ENCODE peak calls at places on chromosomes 6 and 20, in five cellular contexts. U is GM10248, S is ovary, J is upper lobe of right lung, C is neural crest cell. G is an unnamed sample.

GRCh38 chr6:30687659-30688431 is 1.4 kb upstream of the PPP1R18 start:
- DNase-seq in U (no peak), S (peak), J (no peak), C (no peak), G (no peak)

GRCh38 chr20:47418061-47418616 is 61.6 kb upstream of the ZMYND8 start:
- DNase-seq in U (no peak), S (no peak), J (no peak), C (no peak), G (no peak)

GRCh38 chr6:118326712-118327111 is 221.4 kb upstream of the PLN start:
- DNase-seq in U (no peak), S (no peak), J (no peak), C (no peak), G (no peak)

GRCh38 chr6:35017461-35018183 is 123.5 kb downstream of the TCP11 start:
- DNase-seq in U (no peak), S (peak), J (peak), C (no peak), G (no peak)

GRCh38 chr6:3530515-3530914 is 73.7 kb upstream of the SLC22A23 start:
- DNase-seq in U (no peak), S (no peak), J (no peak), C (no peak), G (no peak)

GRCh38 chr6:145310116-145310515 is 425.2 kb downstream of the EPM2A start:
- DNase-seq in U (no peak), S (no peak), J (no peak), C (no peak), G (peak)

GRCh38 chr6:48069280-48069679 is 41.7 kb downstream of the PTCHD4 start:
- DNase-seq in U (no peak), S (no peak), J (peak), C (no peak), G (no peak)

GRCh38 chr20:4962257-4962855 is 39.0 kb downstream of the SLC23A2 start:
- DNase-seq in U (no peak), S (no peak), J (no peak), C (no peak), G (no peak)

GRCh38 chr20:62487564-62488086 is 11.8 kb upstream of the GATA5 start:
- DNase-seq in U (no peak), S (no peak), J (no peak), C (no peak), G (no peak)

GRCh38 chr6:8075704-8076103 is 11.5 kb upstream of the BLOC1S5 start:
- DNase-seq in U (no peak), S (no peak), J (no peak), C (no peak), G (no peak)

GRCh38 chr6:154302111-154302752 is 54.4 kb downstream of the IPCEF1 start:
- DNase-seq in U (peak), S (no peak), J (no peak), C (no peak), G (peak)

GRCh38 chr20:57396212-57396611 is 5.0 kb downstream of the RBM38 start:
- DNase-seq in U (no peak), S (no peak), J (peak), C (no peak), G (no peak)

GRCh38 chr6:32439708-32440214 is at the start of gene HLA-DRA:
- DNase-seq in U (peak), S (no peak), J (no peak), C (peak), G (no peak)

GRCh38 chr6:82143041-82143481 is 104.5 kb downstream of the IBTK start:
- DNase-seq in U (no peak), S (no peak), J (no peak), C (no peak), G (peak)

GRCh38 chr6:109453594-109454482 is 1.7 kb downstream of the MICAL1 start:
- DNase-seq in U (peak), S (no peak), J (no peak), C (no peak), G (no peak)

GRCh38 chr20:48474022-48474421 is 353.8 kb downstream of the PREX1 start:
- DNase-seq in U (no peak), S (no peak), J (no peak), C (no peak), G (no peak)

GRCh38 chr6:137416376-137417109 is 77.7 kb downstream of the OLIG3 start:
- DNase-seq in U (no peak), S (no peak), J (no peak), C (no peak), G (no peak)

GRCh38 chr6:104462811-104463599 is 396.7 kb downstream of the HACE1 start:
- DNase-seq in U (no peak), S (no peak), J (no peak), C (no peak), G (no peak)

GRCh38 chr6:26543953-26544352 is 5.8 kb downstream of the HMGN4 start:
- DNase-seq in U (no peak), S (no peak), J (no peak), C (no peak), G (no peak)
- TF ChIP-seq CTCF in U (peak), S (no peak), J (peak), C (peak), G (peak)

DNA sequence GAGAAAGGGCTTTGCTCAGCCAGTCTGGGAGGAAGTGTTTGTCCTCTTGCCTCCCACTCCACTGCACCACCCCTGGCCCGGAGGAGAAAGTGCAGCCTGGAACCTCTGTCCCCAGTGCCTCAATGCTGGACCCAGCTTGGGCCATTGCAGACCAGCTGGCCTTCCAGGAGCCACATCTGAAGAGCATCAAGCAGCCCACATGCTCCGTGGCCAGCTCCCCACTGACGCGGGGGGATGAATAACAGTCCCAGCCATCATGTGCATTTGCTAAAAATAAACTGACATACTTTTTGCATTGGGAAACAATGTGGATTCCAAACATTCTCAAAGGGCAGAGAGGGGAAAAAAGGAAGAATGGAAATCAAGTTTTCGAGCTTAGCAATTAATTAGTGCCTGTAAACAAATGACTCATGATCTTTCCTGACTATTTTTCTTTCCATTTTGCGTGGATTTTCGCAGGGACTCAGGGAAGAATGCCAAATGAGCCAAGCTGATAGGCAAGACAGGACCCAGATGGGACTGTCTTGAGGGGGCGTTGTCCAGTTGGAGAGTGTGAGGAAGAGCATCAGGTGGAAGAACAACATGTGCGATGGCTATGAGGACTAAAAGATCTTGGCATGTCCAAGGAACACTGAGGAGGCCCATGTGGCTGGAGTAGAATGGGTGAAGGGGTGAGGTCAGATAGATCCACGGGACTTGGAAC is 34.1 kb downstream of the CEBPB start:
- DNase-seq in U (no peak), S (peak), J (peak), C (no peak), G (peak)
- TF ChIP-seq CTCF in U (no peak), S (peak), J (peak), C (no peak), G (peak)

GRCh38 chr6:1686117-1687098 is 76.7 kb downstream of the FOXC1 start:
- DNase-seq in U (no peak), S (no peak), J (no peak), C (no peak), G (peak)
- TF ChIP-seq CTCF in U (no peak), S (no peak), J (no peak), C (peak), G (peak)

GRCh38 chr20:33909331-33909921 is 84.3 kb upstream of the RALY start:
- DNase-seq in U (no peak), S (peak), J (no peak), C (no peak), G (peak)

GRCh38 chr20:33910056-33910455 is 83.7 kb upstream of the RALY start:
- DNase-seq in U (no peak), S (no peak), J (no peak), C (no peak), G (peak)

GRCh38 chr20:33908868-33909267 is 84.8 kb upstream of the RALY start:
- DNase-seq in U (no peak), S (no peak), J (no peak), C (no peak), G (no peak)

GRCh38 chr20:33910529-33911327 is 83.0 kb upstream of the RALY start:
- DNase-seq in U (no peak), S (no peak), J (no peak), C (no peak), G (no peak)

GRCh38 chr20:33908351-33908750 is 85.4 kb upstream of the RALY start:
- DNase-seq in U (no peak), S (no peak), J (no peak), C (no peak), G (no peak)
- TF ChIP-seq CTCF in U (no peak), S (no peak), J (no peak), C (no peak), G (no peak)

DNA sequence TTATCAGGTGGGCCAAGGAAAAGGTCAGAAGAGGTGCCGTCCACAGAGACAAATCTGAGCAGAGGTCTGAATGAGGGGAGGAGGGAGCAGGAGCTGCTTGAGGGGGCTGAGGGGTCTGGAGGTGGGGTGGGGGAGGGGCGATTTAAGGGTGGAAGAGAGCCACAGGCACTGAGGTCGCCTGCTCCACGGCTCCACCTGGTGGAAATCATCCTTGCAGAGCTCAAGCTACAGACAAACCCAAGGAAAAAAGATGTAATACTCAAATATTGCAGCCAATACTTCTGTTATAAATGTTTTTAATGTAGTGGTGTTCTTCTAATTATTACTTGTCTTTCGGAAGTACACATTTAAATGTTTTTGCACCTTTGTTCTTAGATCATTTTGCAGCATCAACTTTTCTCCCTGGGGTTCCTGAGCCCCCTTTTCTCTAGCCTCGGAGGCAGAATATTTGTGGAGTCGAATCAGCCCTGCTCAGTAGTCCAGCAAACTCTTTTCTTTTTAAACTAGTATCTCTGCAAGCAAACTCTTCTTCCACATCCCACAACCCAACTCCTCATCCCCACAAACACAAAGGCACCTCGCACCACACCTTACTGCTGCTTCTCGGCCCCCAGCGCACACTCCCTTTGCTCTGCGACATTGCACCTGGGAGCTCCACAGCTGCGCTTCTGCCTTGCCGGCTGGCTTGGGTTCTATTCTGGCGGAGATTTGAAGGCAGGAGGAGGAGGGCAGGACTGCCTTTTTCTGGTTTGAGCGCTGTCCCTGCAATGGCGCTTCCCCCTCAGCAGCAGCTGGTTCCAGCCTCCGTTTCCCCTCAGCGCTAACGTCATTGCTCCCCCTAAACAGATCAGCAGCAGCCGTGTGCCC is 51.0 kb upstream of the TFAP2A start:
- DNase-seq in U (peak), S (no peak), J (no peak), C (peak), G (no peak)
- TF ChIP-seq CTCF in U (peak), S (no peak), J (peak), C (peak), G (peak)

GRCh38 chr6:125784365-125784764 is 6.4 kb upstream of the NCOA7 start:
- DNase-seq in U (no peak), S (no peak), J (no peak), C (no peak), G (no peak)

GRCh38 chr6:125789576-125790402 is 971 bp upstream of the NCOA7 start:
- DNase-seq in U (peak), S (peak), J (peak), C (peak), G (no peak)

GRCh38 chr6:125789167-125789566 is 1.6 kb upstream of the NCOA7 start:
- DNase-seq in U (no peak), S (no peak), J (no peak), C (no peak), G (no peak)

GRCh38 chr6:125790403-125791150 is at the start of gene NCOA7:
- DNase-seq in U (peak), S (peak), J (peak), C (peak), G (no peak)

DNA sequence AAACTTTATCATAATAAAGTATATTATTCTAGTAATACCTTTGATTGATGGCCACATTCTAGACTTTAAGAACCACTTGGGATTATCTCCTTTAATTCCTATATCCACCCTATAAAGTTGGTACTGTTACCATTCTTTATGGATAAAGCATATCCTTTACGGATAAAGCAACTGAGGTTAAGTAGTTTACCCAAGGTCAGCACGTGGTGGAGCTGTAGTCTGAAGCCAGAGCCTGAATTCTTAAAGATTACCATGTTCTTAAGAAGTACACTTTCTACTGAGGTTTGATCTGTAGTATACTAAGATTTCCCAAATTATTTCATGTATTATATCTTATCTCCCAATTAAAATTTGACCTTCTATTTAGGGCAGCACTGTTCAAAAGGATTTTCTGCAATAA is 3.0 kb upstream of the NCOA7 start:
- DNase-seq in U (no peak), S (peak), J (no peak), C (no peak), G (no peak)
- TF ChIP-seq CTCF in U (peak), S (peak), J (peak), C (peak), G (peak)

GRCh38 chr6:167689278-167689677 is 137.4 kb upstream of the AFDN start:
- DNase-seq in U (no peak), S (no peak), J (no peak), C (no peak), G (no peak)

GRCh38 chr6:167689751-167690150 is 137.0 kb upstream of the AFDN start:
- DNase-seq in U (no peak), S (no peak), J (no peak), C (no peak), G (no peak)

GRCh38 chr6:167688123-167688522 is 138.6 kb upstream of the AFDN start:
- DNase-seq in U (no peak), S (no peak), J (no peak), C (no peak), G (no peak)

GRCh38 chr6:167695831-167696230 is 130.9 kb upstream of the AFDN start:
- DNase-seq in U (no peak), S (no peak), J (no peak), C (no peak), G (no peak)

DNA sequence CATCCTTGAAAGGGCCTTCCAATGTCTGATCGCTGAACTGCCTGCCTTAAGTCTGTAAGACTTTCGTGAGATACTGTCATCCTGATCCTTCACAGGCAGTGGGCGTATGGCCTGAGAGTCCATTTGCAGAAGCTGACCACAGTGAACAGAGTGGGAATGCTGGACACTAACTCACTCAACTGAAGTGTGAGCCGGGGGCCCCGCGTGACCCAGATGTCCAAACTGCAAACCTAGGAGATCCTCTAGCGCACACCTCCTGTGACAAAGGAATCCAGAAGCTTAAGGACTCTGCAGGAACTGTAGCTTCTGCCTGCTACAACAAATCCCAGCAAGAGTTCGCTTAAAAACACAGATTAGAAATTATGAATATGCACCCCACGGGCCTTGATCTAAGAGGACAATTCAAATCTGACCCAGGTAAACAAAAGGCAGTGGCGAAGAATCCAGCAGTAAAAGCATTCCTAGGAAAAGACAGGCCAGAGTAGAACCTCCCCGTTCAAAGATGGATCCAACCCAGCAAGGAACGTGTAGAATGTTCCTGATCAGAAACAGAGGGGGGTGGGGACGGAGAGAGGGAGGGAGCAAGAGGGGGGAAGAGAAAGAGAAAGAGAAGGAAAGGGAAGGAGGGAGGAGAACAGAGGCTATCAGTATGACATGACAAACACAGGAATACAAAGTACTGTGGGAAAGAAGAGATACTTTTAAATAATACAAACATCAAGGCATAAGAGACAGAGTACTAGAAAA is 135.0 kb upstream of the AFDN start:
- DNase-seq in U (no peak), S (no peak), J (no peak), C (no peak), G (no peak)
- TF ChIP-seq CTCF in U (no peak), S (no peak), J (no peak), C (no peak), G (no peak)

GRCh38 chr6:89610149-89610642 is 28.4 kb downstream of the LYRM2 start:
- DNase-seq in U (peak), S (peak), J (peak), C (peak), G (no peak)

GRCh38 chr6:89611666-89612065 is 26.9 kb downstream of the LYRM2 start:
- DNase-seq in U (no peak), S (no peak), J (no peak), C (no peak), G (no peak)

GRCh38 chr6:89613790-89614189 is 24.8 kb downstream of the LYRM2 start:
- DNase-seq in U (no peak), S (no peak), J (no peak), C (no peak), G (no peak)

GRCh38 chr6:89615882-89616281 is 22.7 kb downstream of the LYRM2 start:
- DNase-seq in U (no peak), S (no peak), J (no peak), C (no peak), G (no peak)

DNA sequence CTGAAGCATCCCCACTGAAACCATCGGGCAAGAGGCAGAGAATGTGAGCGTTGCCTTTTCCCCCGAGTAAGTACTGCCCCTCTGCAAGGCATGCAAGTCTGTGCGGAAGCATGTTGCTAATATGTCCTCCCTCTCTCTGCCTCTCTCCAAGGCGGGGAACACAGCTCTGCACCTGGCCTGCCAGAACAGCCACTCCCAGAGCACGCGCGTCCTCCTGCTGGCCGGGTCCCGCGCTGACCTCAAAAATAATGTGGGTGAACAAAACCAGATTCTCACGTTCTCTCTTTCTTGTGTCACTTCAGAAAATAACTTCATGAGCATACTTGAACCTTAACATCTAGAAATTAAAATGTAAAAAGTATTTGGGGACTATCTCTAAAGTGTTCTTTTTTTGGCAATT is 26.4 kb downstream of the LYRM2 start:
- DNase-seq in U (no peak), S (no peak), J (no peak), C (no peak), G (no peak)
- TF ChIP-seq CTCF in U (no peak), S (no peak), J (no peak), C (peak), G (no peak)

GRCh38 chr6:151546941-151547659 is 53.3 kb downstream of the CCDC170 start:
- DNase-seq in U (no peak), S (no peak), J (no peak), C (no peak), G (no peak)
- TF ChIP-seq CTCF in U (peak), S (no peak), J (no peak), C (no peak), G (no peak)

GRCh38 chr6:73031094-73031782 is 194.1 kb downstream of the KHDC1L start:
- DNase-seq in U (no peak), S (no peak), J (no peak), C (no peak), G (no peak)
- TF ChIP-seq CTCF in U (no peak), S (no peak), J (no peak), C (no peak), G (no peak)

G was measured in AG09319.